ENCODE peak calls at places on chromosomes 2 and 18, in seven cellular contexts. L, N, I, X, F, Q and R are unnamed samples.

GRCh38 chr2:178478102-178478441 is 328 bp downstream of the FKBP7 start:
- DNase-seq in L (no peak), N (no peak), I (no peak), X (no peak), F (no peak), Q (peak; percentile 35), R (no peak)

GRCh38 chr2:74130211-74130995 is 17.3 kb downstream of the BOLA3 start:
- DNase-seq in L (no peak), N (no peak), I (no peak), X (no peak), F (no peak), Q (no peak), R (no peak)

GRCh38 chr2:39243469-39244123 is at the start of gene CDKL4:
- DNase-seq in L (no peak), N (no peak), I (no peak), X (no peak), F (peak; percentile 60), Q (no peak), R (no peak)

GRCh38 chr2:181457121-181457740 is at the start of gene ITGA4:
- DNase-seq in L (no peak), N (no peak), I (no peak), X (peak; percentile 20), F (peak; percentile 85), Q (peak; percentile 8), R (no peak)

GRCh38 chr2:30301551-30301950 is 70.2 kb downstream of the LBH start:
- DNase-seq in L (no peak), N (no peak), I (no peak), X (no peak), F (no peak), Q (no peak), R (no peak)

GRCh38 chr2:84040281-84040680 is 418.8 kb downstream of the SUCLG1 start:
- DNase-seq in L (no peak), N (no peak), I (no peak), X (no peak), F (no peak), Q (no peak), R (no peak)

GRCh38 chr2:62297642-62298010 is 101.7 kb downstream of the B3GNT2 start:
- DNase-seq in L (no peak), N (no peak), I (no peak), X (no peak), F (no peak), Q (no peak), R (no peak)

GRCh38 chr18:57427429-57428181 is 7.6 kb upstream of the ONECUT2 start:
- DNase-seq in L (no peak), N (no peak), I (no peak), X (no peak), F (no peak), Q (no peak), R (no peak)

GRCh38 chr18:6810191-6810590 is 80.7 kb downstream of the ARHGAP28 start:
- DNase-seq in L (no peak), N (no peak), I (no peak), X (no peak), F (no peak), Q (no peak), R (no peak)

GRCh38 chr2:72149556-72150156 is 2.0 kb upstream of the CYP26B1 start:
- DNase-seq in L (no peak), N (no peak), I (peak; percentile 43), X (no peak), F (no peak), Q (no peak), R (no peak)

GRCh38 chr2:68152651-68153347 is 4.9 kb upstream of the PNO1 start:
- DNase-seq in L (no peak), N (no peak), I (no peak), X (no peak), F (no peak), Q (no peak), R (no peak)

GRCh38 chr18:48951448-48952286 is 902 bp upstream of the SMAD7 start:
- DNase-seq in L (peak; percentile 74), N (peak; percentile 22), I (peak; percentile 70), X (peak; percentile 90), F (peak; percentile 95), Q (peak; percentile 85), R (peak; percentile 90)

GRCh38 chr2:234863043-234863934 is 88.5 kb upstream of the SH3BP4 start:
- DNase-seq in L (no peak), N (no peak), I (no peak), X (no peak), F (no peak), Q (peak; percentile 50), R (peak; percentile 45)

GRCh38 chr2:8049851-8050571 is 631.8 kb upstream of the ID2 start:
- DNase-seq in L (no peak), N (no peak), I (no peak), X (no peak), F (no peak), Q (no peak), R (no peak)

GRCh38 chr2:57696016-57696415 is 350.6 kb upstream of the VRK2 start:
- DNase-seq in L (peak; percentile 44), N (no peak), I (no peak), X (no peak), F (no peak), Q (no peak), R (no peak)

GRCh38 chr2:111185496-111186022 is 64.8 kb downstream of the BCL2L11 start:
- DNase-seq in L (peak; percentile 45), N (no peak), I (no peak), X (peak; percentile 20), F (peak; percentile 86), Q (no peak), R (no peak)

GRCh38 chr2:177270531-177270930 is 6.0 kb upstream of the NFE2L2 start:
- DNase-seq in L (no peak), N (no peak), I (no peak), X (no peak), F (no peak), Q (no peak), R (no peak)

GRCh38 chr2:70935468-70936164 is at the start of gene ATP6V1B1:
- DNase-seq in L (peak; percentile 13), N (no peak), I (no peak), X (peak; percentile 41), F (no peak), Q (no peak), R (no peak)

GRCh38 chr18:812123-812672 is at the start of gene YES1:
- DNase-seq in L (peak; percentile 66), N (no peak), I (peak; percentile 68), X (peak; percentile 70), F (peak; percentile 82), Q (peak; percentile 58), R (peak; percentile 65)

GRCh38 chr2:200455958-200456421 is 53.9 kb downstream of the KCTD18 start:
- DNase-seq in L (no peak), N (no peak), I (no peak), X (no peak), F (no peak), Q (no peak), R (no peak)

GRCh38 chr2:129689600-129689999 is 289.9 kb upstream of the RAB6C start:
- DNase-seq in L (no peak), N (no peak), I (no peak), X (no peak), F (no peak), Q (no peak), R (no peak)

GRCh38 chr2:65450395-65450794 is 18.0 kb upstream of the SPRED2 start:
- DNase-seq in L (no peak), N (no peak), I (no peak), X (no peak), F (no peak), Q (no peak), R (no peak)

GRCh38 chr2:45812039-45812500 is 160.6 kb downstream of the PRKCE start:
- DNase-seq in L (no peak), N (no peak), I (no peak), X (no peak), F (no peak), Q (no peak), R (no peak)